ENCODE peak calls at places on chromosomes 1 and 21, in six cellular contexts. G is lower lobe of right lung, H is hepatic stellate cell, U is WTC11, K is endothelial cell, X is osteocyte. R is an unnamed sample.
A peak's percentile ranks its signal among the peaks of the same experiment; 100 is the strongest.

GRCh38 chr21:37592496-37592895 is 225.9 kb downstream of the DYRK1A start:
- DNase-seq in G (no peak), H (no peak), U (no peak), K (no peak), X (peak; percentile 68), R (no peak)

GRCh38 chr1:53362270-53362669 is 34.4 kb upstream of the LRP8 start:
- DNase-seq in G (no peak), H (no peak), U (peak; percentile 4), K (no peak), X (peak; percentile 63), R (peak; percentile 2)

GRCh38 chr1:180230416-180230790 is 339 bp downstream of the LHX4 start:
- DNase-seq in G (no peak), H (no peak), U (peak; percentile 54), K (no peak), X (no peak), R (no peak)

GRCh38 chr1:200905411-200906052 is 10.8 kb downstream of the INAVA start:
- DNase-seq in G (no peak), H (no peak), U (no peak), K (no peak), X (no peak), R (no peak)

GRCh38 chr1:111448482-111448917 is 556 bp downstream of the WDR77 start:
- DNase-seq in G (no peak), H (peak; percentile 29), U (no peak), K (no peak), X (no peak), R (no peak)

GRCh38 chr1:171884475-171884874 is 43.2 kb downstream of the DNM3 start:
- DNase-seq in G (no peak), H (no peak), U (no peak), K (no peak), X (no peak), R (no peak)

GRCh38 chr1:200684015-200684414 is 14.3 kb upstream of the DDX59 start:
- DNase-seq in G (no peak), H (no peak), U (no peak), K (no peak), X (no peak), R (no peak)

GRCh38 chr21:33042812-33043211 is 17.1 kb downstream of the OLIG2 start:
- DNase-seq in G (no peak), H (peak; percentile 64), U (no peak), K (no peak), X (no peak), R (no peak)

GRCh38 chr1:94672001-94672400 is 130.4 kb upstream of the F3 start:
- DNase-seq in G (no peak), H (no peak), U (no peak), K (no peak), X (no peak), R (no peak)

GRCh38 chr21:29342394-29342957 is 43.8 kb downstream of the BACH1 start:
- DNase-seq in G (peak; percentile 53), H (peak; percentile 66), U (no peak), K (no peak), X (no peak), R (peak; percentile 77)

GRCh38 chr1:223189903-223190724 is 47.1 kb upstream of the TLR5 start:
- DNase-seq in G (no peak), H (peak; percentile 16), U (no peak), K (no peak), X (no peak), R (no peak)

GRCh38 chr1:230207598-230207997 is 140.6 kb downstream of the GALNT2 start:
- DNase-seq in G (no peak), H (no peak), U (no peak), K (no peak), X (no peak), R (no peak)

GRCh38 chr1:208534604-208534907 is 290.4 kb upstream of the PLXNA2 start:
- DNase-seq in G (no peak), H (no peak), U (no peak), K (no peak), X (no peak), R (no peak)

GRCh38 chr1:23352096-23352695 is 8.1 kb upstream of the HNRNPR start:
- DNase-seq in G (no peak), H (no peak), U (no peak), K (no peak), X (no peak), R (no peak)

GRCh38 chr21:34113842-34114241 is 40.5 kb downstream of the MRPS6 start:
- DNase-seq in G (no peak), H (no peak), U (no peak), K (no peak), X (no peak), R (no peak)

GRCh38 chr1:23559985-23560755 is 869 bp upstream of the ID3 start:
- DNase-seq in G (no peak), H (no peak), U (no peak), K (no peak), X (no peak), R (no peak)

GRCh38 chr1:153389978-153390879 is 644 bp downstream of the S100A8 start:
- DNase-seq in G (no peak), H (no peak), U (no peak), K (no peak), X (peak; percentile 77), R (peak; percentile 24)

GRCh38 chr1:172932981-172933380 is 117.8 kb downstream of the TNFSF18 start:
- DNase-seq in G (no peak), H (no peak), U (no peak), K (no peak), X (no peak), R (no peak)

GRCh38 chr21:27827972-27828371 is 861.1 kb upstream of the ADAMTS5 start:
- DNase-seq in G (no peak), H (no peak), U (no peak), K (no peak), X (no peak), R (no peak)

GRCh38 chr1:51472349-51472748 is 46.7 kb downstream of the EPS15 start:
- DNase-seq in G (no peak), H (no peak), U (no peak), K (no peak), X (no peak), R (no peak)

GRCh38 chr1:23389846-23390321 is 20.2 kb upstream of the ZNF436 start:
- DNase-seq in G (no peak), H (no peak), U (no peak), K (no peak), X (no peak), R (no peak)

GRCh38 chr1:219031821-219032220 is 141.9 kb upstream of the LYPLAL1 start:
- DNase-seq in G (no peak), H (no peak), U (no peak), K (no peak), X (no peak), R (no peak)

GRCh38 chr1:43372172-43372571 is 4.4 kb upstream of the ELOVL1 start:
- DNase-seq in G (no peak), H (no peak), U (no peak), K (no peak), X (no peak), R (no peak)

GRCh38 chr1:171185064-171185463 is at the start of gene FMO2:
- DNase-seq in G (no peak), H (no peak), U (no peak), K (no peak), X (no peak), R (no peak)

GRCh38 chr1:245742891-245743290 is 588.1 kb downstream of the KIF26B start:
- DNase-seq in G (no peak), H (no peak), U (no peak), K (no peak), X (no peak), R (no peak)

GRCh38 chr1:115813735-115814134 is 27.2 kb downstream of the NHLH2 start:
- DNase-seq in G (no peak), H (no peak), U (no peak), K (no peak), X (no peak), R (no peak)

GRCh38 chr1:30508175-30508448 is 215.3 kb downstream of the MATN1 start:
- DNase-seq in G (no peak), H (no peak), U (no peak), K (no peak), X (no peak), R (peak; percentile 37)

GRCh38 chr1:210143465-210144062 is 89.0 kb upstream of the SERTAD4 start:
- DNase-seq in G (peak; percentile 75), H (peak; percentile 20), U (peak; percentile 68), K (peak; percentile 69), X (peak; percentile 87), R (peak; percentile 77)

GRCh38 chr21:46295996-46296752 is 10.0 kb downstream of the YBEY start:
- DNase-seq in G (peak; percentile 90), H (peak; percentile 16), U (no peak), K (no peak), X (no peak), R (peak; percentile 91)

GRCh38 chr1:243421784-243422183 is 165.9 kb downstream of the SDCCAG8 start:
- DNase-seq in G (no peak), H (peak; percentile 65), U (no peak), K (no peak), X (no peak), R (no peak)

GRCh38 chr1:41573803-41574713 is 89.6 kb upstream of the EDN2 start:
- DNase-seq in G (peak; percentile 84), H (peak; percentile 86), U (peak; percentile 81), K (peak; percentile 80), X (peak; percentile 90), R (peak; percentile 80)

GRCh38 chr1:89451011-89451410 is 73.6 kb upstream of the LRRC8B start:
- DNase-seq in G (no peak), H (no peak), U (no peak), K (no peak), X (no peak), R (no peak)

GRCh38 chr1:160534823-160535605 is 12.0 kb upstream of the SLAMF6 start:
- DNase-seq in G (no peak), H (no peak), U (no peak), K (no peak), X (no peak), R (no peak)

GRCh38 chr1:231485029-231485784 is 43.3 kb upstream of the TSNAX start:
- DNase-seq in G (no peak), H (no peak), U (no peak), K (no peak), X (no peak), R (no peak)

GRCh38 chr1:48109390-48110009 is 112.3 kb upstream of the TRABD2B start:
- DNase-seq in G (no peak), H (peak; percentile 9), U (no peak), K (peak; percentile 55), X (no peak), R (no peak)

GRCh38 chr1:24555591-24556413 is at the start of gene NCMAP:
- DNase-seq in G (peak; percentile 82), H (no peak), U (peak; percentile 53), K (peak; percentile 19), X (no peak), R (peak; percentile 54)

GRCh38 chr1:197638316-197638715 is 137.0 kb downstream of the DENND1B start:
- DNase-seq in G (no peak), H (no peak), U (no peak), K (no peak), X (no peak), R (no peak)

GRCh38 chr1:208929575-208929974 is 653.9 kb upstream of the CAMK1G start:
- DNase-seq in G (no peak), H (no peak), U (no peak), K (no peak), X (no peak), R (no peak)

R was measured in tibial artery.